ENCODE peak calls at places on chromosomes 11 and 22, in five cellular contexts. X is HL-60, K is uterus, N is endothelial cell of umbilical vein, E is osteoblast. W is an unnamed sample.

GRCh38 chr11:2769779-2770555 is 70.2 kb upstream of the KCNQ1OT1 start:
- DNase-seq in K (no peak), N (no peak), E (peak), X (no peak), W (no peak)

GRCh38 chr22:29833392-29833949 is 4.6 kb downstream of the ASCC2 start:
- DNase-seq in N (no peak), K (no peak), E (no peak), X (no peak), W (no peak)

GRCh38 chr22:36221799-36222751 is 17.3 kb downstream of the APOL2 start:
- DNase-seq in K (peak), N (peak), X (no peak), E (no peak), W (peak)

GRCh38 chr11:67275606-67276409 is 9.5 kb downstream of the GRK2 start:
- DNase-seq in N (no peak), E (peak), X (no peak), K (no peak), W (no peak)

GRCh38 chr11:83241291-83241946 is 44.7 kb downstream of the CCDC90B start:
- DNase-seq in N (peak), K (peak), E (peak), X (peak), W (no peak)

GRCh38 chr11:67286621-67287333 is 2.3 kb upstream of the ANKRD13D start:
- DNase-seq in X (peak), E (peak), K (no peak), N (no peak), W (no peak)

GRCh38 chr11:44638032-44638431 is 72.6 kb downstream of the CD82 start:
- DNase-seq in K (no peak), X (no peak), E (no peak), N (no peak), W (no peak)

GRCh38 chr11:43358308-43358669 is 431 bp upstream of the TTC17 start:
- DNase-seq in X (no peak), N (no peak), K (no peak), E (no peak), W (no peak)

GRCh38 chr11:107741044-107741823 is 29.4 kb upstream of the SLN start:
- DNase-seq in X (peak), K (no peak), N (peak), E (peak), W (no peak)

GRCh38 chr11:46055371-46055770 is 65.9 kb downstream of the PHF21A start:
- DNase-seq in N (no peak), E (peak), X (no peak), K (no peak), W (no peak)

GRCh38 chr22:30314918-30315317 is 11.8 kb downstream of the TBC1D10A start:
- DNase-seq in K (no peak), X (peak), E (peak), N (no peak), W (peak)

GRCh38 chr22:26496456-26496855 is 12.8 kb downstream of the SRRD start:
- DNase-seq in K (no peak), X (no peak), E (no peak), N (no peak), W (no peak)

DNA sequence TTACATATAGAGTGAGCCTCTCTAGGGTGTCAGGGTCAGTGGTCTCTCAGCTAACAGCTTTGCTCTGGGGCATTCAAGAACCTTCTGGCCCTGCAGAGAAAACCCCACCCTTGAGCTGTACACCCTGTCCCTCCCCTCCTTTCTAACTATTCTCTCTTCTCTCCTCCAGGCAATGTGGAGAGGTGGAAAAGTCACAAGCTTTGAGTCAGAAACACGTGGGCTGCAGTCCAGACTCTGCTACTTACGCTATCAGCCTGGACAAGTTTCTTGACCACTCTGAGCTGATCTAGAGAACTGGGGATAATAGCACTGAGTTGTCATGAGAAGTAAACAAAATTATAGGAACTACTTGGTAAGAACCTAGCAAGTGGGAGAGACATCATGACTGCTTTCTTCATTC is 10.7 kb upstream of the FAM83F start:
- DNase-seq in K (no peak), N (no peak), X (no peak), E (peak), W (no peak)
- H3K27ac ChIP-seq in K (no peak), N (no peak), X (no peak), E (no peak), W (no peak)

DNA sequence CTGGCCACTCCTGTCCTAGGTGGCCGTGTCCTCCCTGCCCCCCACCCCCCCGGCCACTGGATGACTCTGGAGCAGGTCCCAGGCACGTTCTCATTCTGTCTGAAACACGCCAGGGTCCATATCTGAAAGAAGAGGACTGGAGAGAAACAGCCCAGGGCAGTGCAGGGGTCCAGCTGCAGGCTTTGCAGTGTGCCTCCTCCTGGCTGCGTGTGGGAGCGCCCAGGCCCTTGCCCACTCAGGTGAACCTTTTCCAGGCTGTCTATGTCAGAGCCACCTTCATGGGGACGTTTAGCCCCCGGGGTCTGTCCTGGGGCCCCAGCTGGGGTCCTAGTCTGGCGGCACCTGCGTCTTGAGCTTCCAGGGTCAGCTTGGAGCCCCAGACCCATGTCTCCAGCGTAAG is 15.6 kb downstream of the GRAMD4 start:
- DNase-seq in X (no peak), K (no peak), N (no peak), E (no peak), W (no peak)
- TF ChIP-seq CTCF in X (no peak), K (no peak), N (no peak), E (no peak), W (no peak)

GRCh38 chr11:12410006-12410728 is 32.8 kb downstream of the PARVA start:
- DNase-seq in N (peak), X (no peak), K (peak), E (peak), W (no peak)
- H3K27ac ChIP-seq in N (no peak), X (no peak), K (peak), E (peak), W (no peak)

GRCh38 chr11:124783002-124783401 is 17.2 kb downstream of the MSANTD2 start:
- DNase-seq in K (no peak), N (no peak), E (no peak), X (no peak), W (no peak)

GRCh38 chr11:124779568-124779967 is 17.5 kb upstream of the ESAM start:
- DNase-seq in N (peak), K (no peak), X (no peak), E (no peak), W (no peak)

GRCh38 chr11:124776865-124777645 is 15.0 kb upstream of the ESAM start:
- DNase-seq in X (no peak), E (no peak), K (no peak), N (no peak), W (no peak)

GRCh38 chr11:124784051-124784450 is 16.2 kb downstream of the MSANTD2 start:
- DNase-seq in N (no peak), X (no peak), K (no peak), E (no peak), W (no peak)

GRCh38 chr11:124778281-124778680 is 16.2 kb upstream of the ESAM start:
- DNase-seq in K (no peak), E (no peak), N (no peak), X (no peak), W (no peak)
- TF ChIP-seq CTCF in K (no peak), E (peak), N (no peak), X (no peak), W (no peak)

GRCh38 chr11:120710354-120711187 is 199.0 kb downstream of the GRIK4 start:
- DNase-seq in N (no peak), E (peak), X (no peak), K (peak), W (no peak)
- H3K27ac ChIP-seq in N (no peak), E (peak), X (no peak), K (peak), W (no peak)

GRCh38 chr22:39351689-39352214 is 2.0 kb downstream of the SYNGR1 start:
- DNase-seq in X (peak), N (no peak), E (peak), K (no peak), W (no peak)

GRCh38 chr22:39349967-39350802 is at the start of gene SYNGR1:
- DNase-seq in K (peak), N (no peak), X (no peak), E (peak), W (no peak)

GRCh38 chr22:39348909-39349505 is 784 bp upstream of the SYNGR1 start:
- DNase-seq in E (peak), N (no peak), X (peak), K (peak), W (no peak)

GRCh38 chr22:39350803-39351688 is 1.3 kb downstream of the SYNGR1 start:
- DNase-seq in N (no peak), E (peak), K (no peak), X (no peak), W (no peak)

GRCh38 chr22:39349506-39349966 is 255 bp upstream of the SYNGR1 start:
- DNase-seq in K (peak), N (no peak), X (peak), E (peak), W (peak)
- TF ChIP-seq CTCF in K (no peak), N (no peak), X (no peak), E (no peak), W (no peak)

GRCh38 chr11:57497303-57498247 is 17.9 kb downstream of the SLC43A1 start:
- DNase-seq in X (no peak), K (no peak), N (no peak), E (no peak), W (no peak)

GRCh38 chr11:57499983-57500461 is 15.5 kb downstream of the SLC43A1 start:
- DNase-seq in X (no peak), E (peak), N (no peak), K (no peak), W (no peak)

GRCh38 chr11:57500526-57500925 is 15.0 kb downstream of the SLC43A1 start:
- DNase-seq in K (no peak), N (no peak), E (no peak), X (no peak), W (no peak)

GRCh38 chr11:57499413-57499982 is 16.0 kb downstream of the SLC43A1 start:
- DNase-seq in K (peak), E (peak), N (peak), X (no peak), W (no peak)

GRCh38 chr11:57498540-57498939 is 17.0 kb downstream of the SLC43A1 start:
- DNase-seq in X (no peak), N (no peak), E (peak), K (no peak), W (no peak)
- H3K27ac ChIP-seq in X (no peak), N (no peak), E (no peak), K (peak), W (no peak)

GRCh38 chr11:20671856-20672546 is 2.6 kb downstream of the NELL1 start:
- DNase-seq in E (peak), N (no peak), K (no peak), X (no peak), W (no peak)
- TF ChIP-seq CTCF in E (peak), N (no peak), K (no peak), X (no peak), W (no peak)

GRCh38 chr22:37893583-37893983 is 12.5 kb upstream of the MICALL1 start:
- DNase-seq in N (no peak), X (no peak), K (no peak), E (peak), W (no peak)
- H3K27ac ChIP-seq in N (no peak), X (no peak), K (peak), E (no peak), W (no peak)

W was measured in CD4-positive, alpha-beta T cell.